ENCODE peak calls at places on chromosomes 16 and 17, in four cellular contexts. N is mucosa of descending colon, J is PC-3, K is progenitor cell of endocrine pancreas. E is an unnamed sample.

GRCh38 chr17:7989781-7990655 is 12.4 kb upstream of the GUCY2D start:
- DNase-seq in K (peak), N (peak), J (peak), E (peak)

GRCh38 chr17:19766421-19767270 is 18.5 kb upstream of the ALDH3A1 start:
- DNase-seq in N (peak), J (peak), K (peak), E (peak)

GRCh38 chr16:66375451-66375850 is 9.0 kb downstream of the CDH5 start:
- DNase-seq in K (no peak), N (no peak), J (no peak), E (no peak)

GRCh38 chr16:57256601-57257395 is 11.7 kb downstream of the ARL2BP start:
- DNase-seq in N (no peak), J (no peak), K (no peak), E (no peak)

GRCh38 chr17:20988896-20989295 is 53.9 kb downstream of the USP22 start:
- DNase-seq in K (no peak), J (no peak), N (no peak), E (no peak)

GRCh38 chr17:933168-934083 is 46.1 kb downstream of the NXN start:
- DNase-seq in K (no peak), N (no peak), J (peak), E (no peak)

GRCh38 chr17:79798296-79799173 is 1.7 kb upstream of the CBX8 start:
- DNase-seq in K (no peak), J (no peak), N (peak), E (no peak)

GRCh38 chr16:57773680-57774295 is 28.5 kb downstream of the KIFC3 start:
- DNase-seq in K (no peak), J (no peak), N (no peak), E (no peak)

GRCh38 chr16:4386951-4387565 is 15.4 kb downstream of the VASN start:
- DNase-seq in J (no peak), K (no peak), N (no peak), E (no peak)

GRCh38 chr17:69809331-69809730 is 265.7 kb upstream of the KCNJ16 start:
- DNase-seq in K (no peak), J (no peak), N (no peak), E (no peak)

GRCh38 chr17:6523330-6523729 is 33.0 kb downstream of the PITPNM3 start:
- DNase-seq in K (no peak), J (peak), N (no peak), E (no peak)

GRCh38 chr16:19085679-19086200 is 18.3 kb downstream of the COQ7 start:
- DNase-seq in N (peak), J (no peak), K (no peak), E (no peak)

GRCh38 chr17:67602974-67603373 is 114.8 kb upstream of the NOL11 start:
- DNase-seq in N (no peak), K (peak), J (peak), E (no peak)

GRCh38 chr17:13735444-13735843 is 133.7 kb upstream of the HS3ST3A1 start:
- DNase-seq in K (no peak), N (no peak), J (peak), E (no peak)

GRCh38 chr17:80834896-80835281 is 156.8 kb upstream of the CHMP6 start:
- DNase-seq in J (no peak), K (no peak), N (no peak), E (no peak)

GRCh38 chr17:2796164-2797140 is at the start of gene RAP1GAP2:
- DNase-seq in N (peak), J (no peak), K (no peak), E (peak)

GRCh38 chr17:21368545-21369246 is 7.5 kb upstream of the KCNJ12 start:
- DNase-seq in K (no peak), N (no peak), J (peak), E (no peak)

GRCh38 chr16:69559164-69559563 is 6.6 kb upstream of the NFAT5 start:
- DNase-seq in J (no peak), N (no peak), K (no peak), E (no peak)

GRCh38 chr16:66175580-66175979 is 190.9 kb upstream of the CDH5 start:
- DNase-seq in N (no peak), J (no peak), K (no peak), E (no peak)

GRCh38 chr17:954431-955164 is 25.0 kb downstream of the NXN start:
- DNase-seq in N (peak), K (no peak), J (no peak), E (no peak)

GRCh38 chr17:81976332-81977210 is 858 bp upstream of the ASPSCR1 start:
- DNase-seq in N (peak), J (peak), K (no peak), E (no peak)
- TF ChIP-seq CTCF in N (no peak), J (no peak), K (no peak), E (no peak)

DNA sequence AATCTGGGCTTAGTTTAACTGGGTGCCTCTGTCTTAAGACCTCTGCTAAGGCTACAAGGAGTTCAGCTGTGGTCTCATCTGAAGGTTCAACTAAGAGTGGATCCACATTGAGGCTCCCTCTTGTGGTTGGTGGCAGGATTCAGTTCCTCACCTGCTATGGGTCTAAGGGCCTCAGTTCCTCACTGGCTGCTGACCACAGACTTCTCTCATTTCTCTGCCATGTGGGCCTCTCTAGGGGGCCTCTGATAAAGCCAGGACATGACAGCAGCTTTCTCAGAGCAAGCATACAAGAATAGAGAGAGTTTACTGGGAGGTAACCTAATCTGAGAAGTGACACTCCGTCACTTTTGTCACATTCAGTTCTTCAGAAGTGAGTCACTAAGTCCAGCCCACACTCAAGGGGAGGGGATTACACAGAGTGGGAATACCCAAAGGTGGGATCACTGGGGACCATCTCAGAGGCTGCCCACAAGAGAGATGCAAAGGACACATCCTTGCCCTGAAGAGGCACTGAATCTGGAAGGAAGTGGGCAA is 19.2 kb upstream of the ABAT start:
- DNase-seq in K (no peak), J (no peak), N (no peak), E (peak)
- TF ChIP-seq CTCF in K (peak), J (no peak), N (no peak), E (peak)

GRCh38 chr17:77441130-77441920 is 300.6 kb downstream of the SEC14L1 start:
- DNase-seq in K (no peak), J (no peak), N (no peak), E (peak)
- TF ChIP-seq CTCF in K (no peak), J (no peak), N (no peak), E (peak)

GRCh38 chr16:22191966-22192260 is 14.2 kb upstream of the EEF2K start:
- DNase-seq in K (no peak), N (no peak), J (no peak), E (no peak)
- TF ChIP-seq CTCF in K (no peak), N (no peak), J (no peak), E (no peak)

GRCh38 chr16:30476991-30477390 is 4.4 kb downstream of the ITGAL start:
- DNase-seq in K (no peak), N (no peak), J (no peak), E (no peak)

GRCh38 chr16:30478766-30479478 is 6.4 kb downstream of the ITGAL start:
- DNase-seq in K (no peak), J (no peak), N (no peak), E (no peak)

GRCh38 chr16:30484887-30485286 is 12.3 kb downstream of the ITGAL start:
- DNase-seq in N (no peak), K (no peak), J (no peak), E (no peak)

GRCh38 chr16:30485818-30486436 is 13.4 kb downstream of the ITGAL start:
- DNase-seq in N (no peak), J (no peak), K (no peak), E (no peak)

DNA sequence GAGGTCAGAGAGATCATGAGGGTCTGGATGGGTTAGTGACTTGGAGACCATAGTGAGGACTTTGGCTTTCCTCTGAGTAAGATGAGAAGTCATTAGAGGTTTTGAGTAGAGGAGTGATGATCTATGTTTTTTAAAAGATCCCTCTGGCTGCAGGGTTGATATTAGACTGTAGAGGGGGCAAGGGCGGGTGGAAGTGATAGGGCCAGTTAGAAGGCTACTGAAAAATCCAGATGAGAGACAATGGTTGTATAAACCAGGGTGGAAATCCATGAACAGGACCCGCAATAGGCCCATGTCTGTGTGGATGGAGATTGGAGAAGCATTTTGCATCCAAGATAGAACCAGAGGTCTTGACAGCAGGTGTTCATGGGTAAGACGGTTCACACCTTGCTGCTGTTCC is 9.8 kb downstream of the ITGAL start:
- DNase-seq in J (no peak), K (no peak), N (no peak), E (no peak)
- TF ChIP-seq CTCF in J (peak), K (no peak), N (no peak), E (peak)